ENCODE peak calls at places on chromosomes 3 and 15, in seven cellular contexts. Q is sigmoid colon, B is GM06990, V is heart left ventricle, S is transverse colon, Z is GM23248, L is fibroblast of lung. Y is an unnamed sample.

GRCh38 chr3:2923390-2923789 is 186.8 kb downstream of the IL5RA start:
- DNase-seq in Z (no peak), L (no peak), V (no peak), S (no peak), B (no peak), Q (no peak), Y (peak; percentile 5)

GRCh38 chr3:141058996-141059395 is 7.8 kb downstream of the SPSB4 start:
- DNase-seq in L (no peak), B (no peak), V (no peak), Z (no peak), S (no peak), Q (no peak), Y (no peak)

GRCh38 chr3:18114894-18115293 is 310.2 kb downstream of the SATB1 start:
- DNase-seq in B (no peak), Z (no peak), L (no peak), Q (no peak), S (no peak), V (no peak), Y (no peak)

GRCh38 chr15:69402816-69403215 is 11.3 kb upstream of the KIF23 start:
- DNase-seq in L (no peak), Q (no peak), S (no peak), B (no peak), Z (peak; percentile 57), V (no peak), Y (no peak)

GRCh38 chr3:34783881-34784280 is 855.4 kb upstream of the ARPP21 start:
- DNase-seq in S (no peak), B (no peak), Z (peak; percentile 3), Q (no peak), V (no peak), L (peak; percentile 17), Y (no peak)

GRCh38 chr3:66415867-66416428 is 84.9 kb downstream of the LRIG1 start:
- DNase-seq in Q (no peak), S (no peak), L (no peak), Z (no peak), V (no peak), B (no peak), Y (no peak)

GRCh38 chr3:145911016-145911415 is 250.0 kb downstream of the PLOD2 start:
- DNase-seq in Q (no peak), B (no peak), L (no peak), S (no peak), Z (peak; percentile 20), V (no peak), Y (no peak)

GRCh38 chr15:101380146-101380545 is 85.1 kb upstream of the SNRPA1 start:
- DNase-seq in S (no peak), L (no peak), Z (no peak), Q (no peak), V (no peak), B (no peak), Y (no peak)

GRCh38 chr3:167700926-167701325 is 33.8 kb downstream of the PDCD10 start:
- DNase-seq in V (no peak), Z (no peak), Q (no peak), B (no peak), L (no peak), S (no peak), Y (no peak)

GRCh38 chr3:167705840-167706239 is 28.9 kb downstream of the PDCD10 start:
- DNase-seq in Z (peak; percentile 5), Q (no peak), V (no peak), B (no peak), S (no peak), L (peak; percentile 50), Y (no peak)

GRCh38 chr3:167694121-167694520 is 40.4 kb upstream of the WDR49 start:
- DNase-seq in Q (no peak), L (peak; percentile 5), V (no peak), S (no peak), Z (no peak), B (no peak), Y (no peak)

DNA sequence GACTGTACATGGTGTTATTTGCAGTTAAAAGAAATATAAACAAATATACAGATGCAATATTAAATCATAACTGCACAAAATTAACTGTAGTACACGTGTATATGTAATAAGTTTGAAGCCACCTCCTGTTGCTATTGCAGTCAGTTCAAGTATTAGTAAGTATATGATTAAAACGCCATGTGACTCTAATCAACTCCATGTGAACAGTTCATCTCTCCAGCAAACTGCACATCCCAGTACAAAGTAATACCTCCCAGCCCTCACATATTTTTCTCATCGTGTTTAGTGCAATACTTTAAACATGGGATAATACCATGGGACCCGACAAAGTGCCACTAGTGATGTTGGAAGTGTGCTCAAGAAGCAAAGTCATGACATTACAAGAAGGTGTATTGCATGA is 34.6 kb downstream of the PDCD10 start:
- DNase-seq in V (no peak), L (no peak), S (no peak), Q (no peak), B (no peak), Z (peak; percentile 20), Y (no peak)
- H3K36me3 ChIP-seq in V (peaks cover 72% of the 10 kb centered on the region), L (peaks cover 1% of the 10 kb centered on the region), S (no peaks in the 10 kb centered on the region), Q (no peaks in the 10 kb centered on the region), B (no peaks in the 10 kb centered on the region), Z (peaks cover 34% of the 10 kb centered on the region), Y (no peaks in the 10 kb centered on the region)

GRCh38 chr15:90079619-90080559 is 22.4 kb downstream of the IDH2 start:
- DNase-seq in Z (no peak), S (no peak), V (no peak), B (no peak), L (no peak), Q (no peak), Y (no peak)
- H3K36me3 ChIP-seq in Z (peaks cover 5% of the 10 kb centered on the region), S (peaks cover 2% of the 10 kb centered on the region), V (peaks cover 79% of the 10 kb centered on the region), B (peaks cover 47% of the 10 kb centered on the region), L (peaks cover 8% of the 10 kb centered on the region), Q (no peaks in the 10 kb centered on the region), Y (peaks cover 10% of the 10 kb centered on the region)

GRCh38 chr3:50057756-50058155 is 31.0 kb upstream of the RBM5 start:
- DNase-seq in L (no peak), Q (no peak), Z (no peak), B (no peak), S (no peak), V (no peak), Y (no peak)
- H3K36me3 ChIP-seq in L (peaks cover 3% of the 10 kb centered on the region), Q (peaks cover 19% of the 10 kb centered on the region), Z (peaks cover 38% of the 10 kb centered on the region), B (peaks cover 19% of the 10 kb centered on the region), S (no peaks in the 10 kb centered on the region), V (peaks cover 95% of the 10 kb centered on the region), Y (peaks cover 7% of the 10 kb centered on the region)

GRCh38 chr3:197953325-197953724 is 3.3 kb downstream of the RPL35A start:
- DNase-seq in L (no peak), Z (no peak), B (no peak), V (no peak), S (no peak), Q (no peak), Y (no peak)
- H3K36me3 ChIP-seq in L (peaks cover 16% of the 10 kb centered on the region), Z (peaks cover 60% of the 10 kb centered on the region), B (peaks cover 23% of the 10 kb centered on the region), V (peaks cover 63% of the 10 kb centered on the region), S (no peaks in the 10 kb centered on the region), Q (peaks cover 24% of the 10 kb centered on the region), Y (peaks cover 13% of the 10 kb centered on the region)

GRCh38 chr3:98725352-98725751 is 37.8 kb upstream of the ST3GAL6 start:
- DNase-seq in Z (no peak), V (no peak), L (no peak), S (no peak), Q (no peak), B (no peak), Y (no peak)

GRCh38 chr3:98730338-98730737 is 32.8 kb upstream of the ST3GAL6 start:
- DNase-seq in Q (no peak), B (peak; percentile 62), S (no peak), L (peak; percentile 57), V (no peak), Z (no peak), Y (peak; percentile 34)

GRCh38 chr3:98731138-98731537 is 32.0 kb upstream of the ST3GAL6 start:
- DNase-seq in L (no peak), Z (no peak), B (no peak), V (no peak), Q (no peak), S (no peak), Y (no peak)

GRCh38 chr3:98726084-98726483 is 37.1 kb upstream of the ST3GAL6 start:
- DNase-seq in B (no peak), S (no peak), Z (no peak), Q (no peak), L (peak; percentile 83), V (no peak), Y (no peak)

DNA sequence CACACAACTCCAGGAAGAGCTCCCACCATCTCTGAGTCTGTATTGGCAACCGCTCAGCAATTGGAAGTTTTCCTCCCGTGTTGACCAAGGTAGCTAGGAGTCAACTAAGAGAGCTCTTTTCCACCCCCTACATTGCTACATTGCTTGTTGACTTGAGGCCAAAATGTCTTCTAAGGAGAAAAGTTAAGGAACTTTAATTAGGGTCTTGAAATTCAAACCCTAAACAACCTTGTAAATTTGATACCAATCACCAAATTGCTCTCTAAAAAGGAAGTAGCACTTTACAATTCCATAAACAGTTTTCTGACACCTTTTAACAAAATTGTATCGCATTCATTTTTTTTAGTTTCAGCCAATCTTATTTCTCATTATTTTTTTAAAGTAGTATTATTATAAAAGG is 35.5 kb upstream of the ST3GAL6 start:
- DNase-seq in V (no peak), Q (no peak), S (no peak), L (no peak), B (no peak), Z (no peak), Y (no peak)
- H3K36me3 ChIP-seq in V (no peaks in the 10 kb centered on the region), Q (no peaks in the 10 kb centered on the region), S (no peaks in the 10 kb centered on the region), L (no peaks in the 10 kb centered on the region), B (no peaks in the 10 kb centered on the region), Z (no peaks in the 10 kb centered on the region), Y (no peaks in the 10 kb centered on the region)